ENCODE peak calls at places on chromosomes 16 and 17, in four cellular contexts. P, Q, A and U are unnamed samples.

GRCh38 chr16:369866-370436 is 387 bp downstream of the MRPL28 start:
- DNase-seq in Q (peak), A (no peak), P (peak), U (no peak)

GRCh38 chr16:4692460-4693295 is 684 bp upstream of the NUDT16L1 start:
- DNase-seq in A (no peak), P (no peak), Q (peak), U (no peak)

GRCh38 chr17:66975614-66976378 is 11.3 kb downstream of the CACNG4 start:
- DNase-seq in Q (no peak), P (peak), A (no peak), U (no peak)

GRCh38 chr17:69443138-69443537 is 28.6 kb downstream of the MAP2K6 start:
- DNase-seq in A (no peak), P (no peak), Q (no peak), U (no peak)

GRCh38 chr17:68763551-68763950 is 162.4 kb upstream of the FAM20A start:
- DNase-seq in P (peak), A (no peak), Q (no peak), U (no peak)

GRCh38 chr16:8845699-8846298 is 23.0 kb downstream of the CARHSP1 start:
- DNase-seq in A (no peak), Q (no peak), P (no peak), U (no peak)

GRCh38 chr17:41736983-41737679 is 2.7 kb upstream of the HAP1 start:
- DNase-seq in Q (no peak), A (no peak), P (no peak), U (no peak)

GRCh38 chr16:3807425-3808123 is 72.9 kb downstream of the CREBBP start:
- DNase-seq in P (no peak), Q (no peak), A (no peak), U (no peak)

GRCh38 chr17:8059131-8059530 is 20.3 kb downstream of the ALOX15B start:
- DNase-seq in P (no peak), Q (no peak), A (no peak), U (no peak)

GRCh38 chr16:88924834-88925539 is 52.0 kb downstream of the CBFA2T3 start:
- DNase-seq in P (peak), Q (peak), A (no peak), U (no peak)

GRCh38 chr16:67562918-67563707 is 787 bp downstream of the CTCF start:
- DNase-seq in Q (peak), A (peak), P (peak), U (peak)

GRCh38 chr17:81651692-81652091 is 4.7 kb downstream of the PDE6G start:
- DNase-seq in A (no peak), P (peak), Q (peak), U (no peak)

GRCh38 chr17:27945333-27945616 is 52.1 kb upstream of the LYRM9 start:
- DNase-seq in P (no peak), A (no peak), Q (no peak), U (no peak)

GRCh38 chr16:27365142-27366089 is 36.6 kb upstream of the IL21R start:
- DNase-seq in P (peak), Q (no peak), A (no peak), U (no peak)

GRCh38 chr17:33073416-33073815 is 81.8 kb downstream of the SPACA3 start:
- DNase-seq in Q (no peak), A (no peak), P (no peak), U (no peak)

GRCh38 chr17:14871921-14872320 is 393.2 kb downstream of the PMP22 start:
- DNase-seq in P (no peak), Q (no peak), A (no peak), U (no peak)

GRCh38 chr16:68737730-68738590 is 868 bp downstream of the CDH1 start:
- DNase-seq in P (peak), A (no peak), Q (no peak), U (no peak)

GRCh38 chr17:3558603-3559269 is 1.1 kb upstream of the TRPV3 start:
- DNase-seq in A (no peak), Q (no peak), P (peak), U (peak)

GRCh38 chr17:64938290-64938689 is 19.0 kb upstream of the LRRC37A3 start:
- DNase-seq in P (no peak), A (no peak), Q (no peak), U (no peak)

GRCh38 chr17:7922499-7923289 is 6.6 kb upstream of the RNF227 start:
- DNase-seq in Q (peak), P (peak), A (peak), U (peak)

GRCh38 chr16:54236761-54237160 is 49.8 kb downstream of the IRX3 start:
- DNase-seq in Q (peak), P (no peak), A (no peak), U (no peak)

GRCh38 chr17:10702574-10702973 is 5.2 kb downstream of the ADPRM start:
- DNase-seq in Q (peak), A (no peak), P (no peak), U (no peak)

GRCh38 chr16:47687694-47688093 is 226.6 kb downstream of the PHKB start:
- DNase-seq in Q (no peak), P (no peak), A (no peak), U (no peak)

GRCh38 chr17:73902416-73903181 is 258.4 kb upstream of the SDK2 start:
- DNase-seq in A (no peak), Q (no peak), P (no peak), U (no peak)

GRCh38 chr17:64491034-64491860 is 5.6 kb downstream of the POLG2 start:
- DNase-seq in Q (no peak), P (peak), A (peak), U (peak)

GRCh38 chr16:87322360-87322759 is 5.2 kb upstream of the C16orf95 start:
- DNase-seq in P (no peak), A (no peak), Q (no peak), U (no peak)

GRCh38 chr17:17445925-17446665 is 30.7 kb upstream of the MED9 start:
- DNase-seq in P (peak), Q (peak), A (no peak), U (no peak)

GRCh38 chr16:85047867-85048455 is 20.4 kb downstream of the KIAA0513 start:
- DNase-seq in A (no peak), P (no peak), Q (no peak), U (no peak)